ENCODE peak calls at places on chromosomes 11 and 22, in ten cellular contexts. K, C, B, P, Z, J, N, L, F and Q are unnamed samples.
A peak's percentile ranks its signal among the peaks of the same experiment; 100 is the strongest.

GRCh38 chr11:119316729-119317591 is at the start of gene MCAM:
- DNase-seq in K (peak; percentile 71), C (no peak), B (no peak), P (peak; percentile 39), Z (no peak), J (peak; percentile 51), N (peak; percentile 88), L (peak; percentile 69), F (peak; percentile 48), Q (no peak)

GRCh38 chr22:44894321-44894720 is 115.5 kb downstream of the PHF21B start:
- DNase-seq in K (no peak), C (no peak), B (no peak), P (no peak), Z (no peak), J (no peak), N (peak; percentile 36), L (no peak), F (no peak), Q (no peak)

GRCh38 chr11:21552910-21553309 is 640.0 kb upstream of the ANO5 start:
- DNase-seq in K (no peak), C (no peak), B (no peak), P (peak; percentile 38), Z (no peak), J (no peak), N (no peak), L (no peak), F (no peak), Q (no peak)

GRCh38 chr22:31676700-31677099 is 14.7 kb upstream of the PISD start:
- DNase-seq in K (peak; percentile 83), C (peak; percentile 98), B (peak; percentile 98), P (peak; percentile 92), Z (peak; percentile 92), J (peak; percentile 96), N (peak; percentile 97), L (peak; percentile 96), F (peak; percentile 74), Q (peak; percentile 95)

GRCh38 chr11:66546368-66546965 is at the start of gene ACTN3:
- DNase-seq in K (no peak), C (no peak), B (no peak), P (no peak), Z (peak; percentile 23), J (peak; percentile 41), N (peak; percentile 86), L (no peak), F (no peak), Q (no peak)

GRCh38 chr11:120708511-120709183 is 197.1 kb downstream of the GRIK4 start:
- DNase-seq in K (no peak), C (no peak), B (no peak), P (no peak), Z (no peak), J (no peak), N (no peak), L (no peak), F (no peak), Q (peak; percentile 78)

GRCh38 chr11:92347404-92347803 is 122.8 kb downstream of the FAT3 start:
- DNase-seq in K (no peak), C (no peak), B (no peak), P (no peak), Z (no peak), J (no peak), N (no peak), L (no peak), F (no peak), Q (no peak)

GRCh38 chr11:129440028-129440630 is 64.5 kb downstream of the BARX2 start:
- DNase-seq in K (no peak), C (no peak), B (no peak), P (peak; percentile 99), Z (no peak), J (no peak), N (peak; percentile 85), L (no peak), F (no peak), Q (no peak)

GRCh38 chr22:39989633-39990032 is 5.1 kb upstream of the FAM83F start:
- DNase-seq in K (no peak), C (no peak), B (no peak), P (no peak), Z (no peak), J (no peak), N (no peak), L (no peak), F (no peak), Q (no peak)

GRCh38 chr11:102346748-102347525 is at the start of gene BIRC2:
- DNase-seq in K (peak; percentile 93), C (peak; percentile 97), B (peak; percentile 96), P (peak; percentile 94), Z (peak; percentile 90), J (peak; percentile 95), N (peak; percentile 97), L (peak; percentile 97), F (peak; percentile 89), Q (peak; percentile 97)

GRCh38 chr22:49767355-49768062 is 60.2 kb downstream of the BRD1 start:
- DNase-seq in K (peak; percentile 69), C (peak; percentile 54), B (peak; percentile 50), P (peak; percentile 52), Z (no peak), J (peak; percentile 63), N (peak; percentile 80), L (peak; percentile 52), F (peak; percentile 57), Q (no peak)

GRCh38 chr11:35981581-35981980 is 37.7 kb downstream of the LDLRAD3 start:
- DNase-seq in K (no peak), C (no peak), B (no peak), P (no peak), Z (no peak), J (peak; percentile 55), N (no peak), L (no peak), F (no peak), Q (no peak)
- H3K4me3 ChIP-seq in K (no peak overlapping the region), C (no peak overlapping the region), B (no peak overlapping the region), P (no peak overlapping the region), Z (no peak overlapping the region), J (no peak overlapping the region), N (no peak overlapping the region), L (no peak overlapping the region), F (no peak overlapping the region), Q (no peak overlapping the region)

GRCh38 chr22:16962501-16962900 is 45.5 kb downstream of the GAB4 start:
- DNase-seq in K (no peak), C (no peak), B (no peak), P (no peak), Z (no peak), J (no peak), N (no peak), L (no peak), F (no peak), Q (peak; percentile 69)
- H3K9me3 ChIP-seq in K (no peaks in the 10 kb centered on the region), C (no peaks in the 10 kb centered on the region), B (no peaks in the 10 kb centered on the region), P (peaks cover 7% of the 10 kb centered on the region), Z (no peaks in the 10 kb centered on the region), J (no peaks in the 10 kb centered on the region), N (peaks cover 7% of the 10 kb centered on the region), L (no peaks in the 10 kb centered on the region), F (peaks cover 41% of the 10 kb centered on the region), Q (no peaks in the 10 kb centered on the region)

GRCh38 chr11:57407521-57407920 is 17.1 kb upstream of the PRG2 start:
- DNase-seq in K (no peak), C (no peak), B (no peak), P (no peak), Z (no peak), J (no peak), N (no peak), L (no peak), F (no peak), Q (no peak)
- H3K36me3 ChIP-seq in K (peaks cover 17% of the 10 kb centered on the region), C (peaks cover 57% of the 10 kb centered on the region), B (peaks cover 60% of the 10 kb centered on the region), P (peaks cover 17% of the 10 kb centered on the region), Z (peaks cover 55% of the 10 kb centered on the region), J (no peaks in the 10 kb centered on the region), N (no peaks in the 10 kb centered on the region), L (no peaks in the 10 kb centered on the region), F (peaks cover 18% of the 10 kb centered on the region), Q (no peaks in the 10 kb centered on the region)

DNA sequence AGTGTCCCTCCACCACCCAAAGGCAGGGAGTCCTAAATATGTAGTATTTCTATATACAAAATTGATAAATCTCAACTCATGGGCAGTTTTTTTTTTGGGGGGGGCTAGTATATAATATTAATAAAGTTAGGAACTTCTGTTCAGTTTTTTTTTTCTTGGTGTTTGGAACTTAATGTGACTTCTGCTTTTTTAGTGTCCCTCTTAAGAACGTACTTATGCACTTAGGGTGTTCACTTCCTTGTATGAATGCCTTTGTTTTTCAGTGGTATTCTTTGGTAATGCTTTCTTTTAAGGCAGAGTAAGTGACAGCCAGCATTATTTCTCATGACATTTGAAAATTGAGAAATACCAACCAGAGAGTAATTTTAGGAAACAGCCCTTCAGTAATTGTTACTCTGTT is 2.3 kb downstream of the GRK3 start:
- DNase-seq in K (no peak), C (no peak), B (no peak), P (no peak), Z (no peak), J (no peak), N (no peak), L (no peak), F (no peak), Q (no peak)
- H3K4me3 ChIP-seq in K (no peak overlapping the region), C (peak overlapping the region; percentile 75), B (peak overlapping the region; percentile 84), P (no peak overlapping the region), Z (no peak overlapping the region), J (no peak overlapping the region), N (no peak overlapping the region), L (peak overlapping the region; percentile 98), F (no peak overlapping the region), Q (peak overlapping the region; percentile 2)

GRCh38 chr11:9089061-9089460 is 2.3 kb downstream of the SCUBE2 start:
- DNase-seq in K (no peak), C (no peak), B (no peak), P (no peak), Z (no peak), J (no peak), N (no peak), L (no peak), F (no peak), Q (no peak)
- H3K9me3 ChIP-seq in K (no peaks in the 10 kb centered on the region), C (no peaks in the 10 kb centered on the region), B (no peaks in the 10 kb centered on the region), P (no peaks in the 10 kb centered on the region), Z (no peaks in the 10 kb centered on the region), J (no peaks in the 10 kb centered on the region), N (no peaks in the 10 kb centered on the region), L (no peaks in the 10 kb centered on the region), F (no peaks in the 10 kb centered on the region), Q (no peaks in the 10 kb centered on the region)